ENCODE peak calls at places on chromosomes 2 and 18, in seven cellular contexts. One of them, this sample, is unnamed.

GRCh38 chr2:241011296-241011600 is 12.8 kb downstream of the SNED1 start:
- DNase-seq in IMR-90: no peak
- DNase-seq in ovary: peak; percentile 39
- DNase-seq in uterus: no peak
- DNase-seq in suprapubic skin: no peak
- DNase-seq in lung: peak; percentile 25
- DNase-seq in MM.1S: no peak
- DNase-seq in this sample: no peak

GRCh38 chr18:69936191-69936558 is 11.5 kb downstream of the CD226 start:
- DNase-seq in IMR-90: no peak
- DNase-seq in ovary: no peak
- DNase-seq in uterus: no peak
- DNase-seq in suprapubic skin: no peak
- DNase-seq in lung: no peak
- DNase-seq in MM.1S: no peak
- DNase-seq in this sample: peak; percentile 6

GRCh38 chr18:4444306-4444705 is 10.8 kb downstream of the DLGAP1 start:
- DNase-seq in IMR-90: no peak
- DNase-seq in ovary: no peak
- DNase-seq in uterus: no peak
- DNase-seq in suprapubic skin: no peak
- DNase-seq in lung: no peak
- DNase-seq in MM.1S: no peak
- DNase-seq in this sample: no peak

GRCh38 chr2:134718095-134718955 is 475 bp downstream of the TMEM163 start:
- DNase-seq in IMR-90: no peak
- DNase-seq in ovary: peak; percentile 46
- DNase-seq in uterus: no peak
- DNase-seq in suprapubic skin: no peak
- DNase-seq in lung: no peak
- DNase-seq in MM.1S: no peak
- DNase-seq in this sample: no peak

GRCh38 chr2:85505551-85506238 is 33.3 kb upstream of the MAT2A start:
- DNase-seq in IMR-90: no peak
- DNase-seq in ovary: no peak
- DNase-seq in uterus: no peak
- DNase-seq in suprapubic skin: peak; percentile 61
- DNase-seq in lung: no peak
- DNase-seq in MM.1S: no peak
- DNase-seq in this sample: no peak

GRCh38 chr18:34224423-34225217 is at the start of gene NOL4:
- DNase-seq in IMR-90: no peak
- DNase-seq in ovary: no peak
- DNase-seq in uterus: peak; percentile 14
- DNase-seq in suprapubic skin: no peak
- DNase-seq in lung: peak; percentile 48
- DNase-seq in MM.1S: no peak
- DNase-seq in this sample: no peak

GRCh38 chr2:151367571-151367970 is 10.2 kb downstream of the TNFAIP6 start:
- DNase-seq in IMR-90: peak; percentile 36
- DNase-seq in ovary: no peak
- DNase-seq in uterus: no peak
- DNase-seq in suprapubic skin: no peak
- DNase-seq in lung: no peak
- DNase-seq in MM.1S: no peak
- DNase-seq in this sample: no peak

GRCh38 chr18:21741511-21742322 is 1.1 kb downstream of the MIB1 start:
- DNase-seq in IMR-90: peak; percentile 9
- DNase-seq in ovary: peak; percentile 67
- DNase-seq in uterus: peak; percentile 33
- DNase-seq in suprapubic skin: peak; percentile 69
- DNase-seq in lung: no peak
- DNase-seq in MM.1S: peak; percentile 34
- DNase-seq in this sample: no peak

GRCh38 chr2:128808462-128809255 is 490.0 kb upstream of the HS6ST1 start:
- DNase-seq in IMR-90: peak; percentile 51
- DNase-seq in ovary: no peak
- DNase-seq in uterus: no peak
- DNase-seq in suprapubic skin: no peak
- DNase-seq in lung: no peak
- DNase-seq in MM.1S: no peak
- DNase-seq in this sample: no peak

GRCh38 chr2:229712125-229712524 is 2.2 kb downstream of the DNER start:
- DNase-seq in IMR-90: peak; percentile 23
- DNase-seq in ovary: no peak
- DNase-seq in uterus: no peak
- DNase-seq in suprapubic skin: no peak
- DNase-seq in lung: no peak
- DNase-seq in MM.1S: no peak
- DNase-seq in this sample: no peak
- TF ChIP-seq CTCF in IMR-90: peak; percentile 29
- TF ChIP-seq CTCF in ovary: no peak
- TF ChIP-seq CTCF in uterus: no peak
- TF ChIP-seq CTCF in suprapubic skin: no peak
- TF ChIP-seq CTCF in lung: no peak
- TF ChIP-seq CTCF in MM.1S: peak; percentile 22
- TF ChIP-seq CTCF in this sample: peak; percentile 29

GRCh38 chr18:23156134-23156533 is 20.8 kb downstream of the CABLES1 start:
- DNase-seq in IMR-90: no peak
- DNase-seq in ovary: no peak
- DNase-seq in uterus: no peak
- DNase-seq in suprapubic skin: no peak
- DNase-seq in lung: no peak
- DNase-seq in MM.1S: no peak
- DNase-seq in this sample: no peak

GRCh38 chr18:23154823-23155517 is 19.7 kb downstream of the CABLES1 start:
- DNase-seq in IMR-90: no peak
- DNase-seq in ovary: no peak
- DNase-seq in uterus: no peak
- DNase-seq in suprapubic skin: no peak
- DNase-seq in lung: no peak
- DNase-seq in MM.1S: no peak
- DNase-seq in this sample: no peak

GRCh38 chr18:23154021-23154420 is 18.7 kb downstream of the CABLES1 start:
- DNase-seq in IMR-90: no peak
- DNase-seq in ovary: no peak
- DNase-seq in uterus: no peak
- DNase-seq in suprapubic skin: no peak
- DNase-seq in lung: no peak
- DNase-seq in MM.1S: no peak
- DNase-seq in this sample: no peak

GRCh38 chr18:23158058-23158457 is 22.8 kb downstream of the CABLES1 start:
- DNase-seq in IMR-90: no peak
- DNase-seq in ovary: no peak
- DNase-seq in uterus: no peak
- DNase-seq in suprapubic skin: no peak
- DNase-seq in lung: no peak
- DNase-seq in MM.1S: no peak
- DNase-seq in this sample: no peak

DNA sequence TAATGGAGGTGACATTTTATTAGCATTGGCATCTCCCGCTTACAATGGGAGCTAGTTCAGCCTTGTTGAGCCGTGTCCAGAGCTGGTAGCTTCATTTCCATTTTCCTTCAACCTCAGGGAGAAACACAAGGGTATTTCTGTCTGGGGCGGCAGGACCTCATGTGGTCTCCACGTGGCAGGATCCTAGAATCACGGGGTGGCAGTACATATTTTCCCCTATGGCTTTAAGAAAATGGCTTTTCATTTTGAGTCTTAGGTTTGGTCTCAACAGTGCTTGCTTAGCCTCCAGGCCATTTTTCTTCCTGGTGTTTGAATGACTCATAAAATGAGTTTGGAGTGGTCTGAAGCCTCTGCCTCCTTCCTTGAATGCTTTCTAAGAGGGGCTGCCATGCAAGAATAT is 20.3 kb downstream of the CABLES1 start:
- DNase-seq in IMR-90: no peak
- DNase-seq in ovary: no peak
- DNase-seq in uterus: no peak
- DNase-seq in suprapubic skin: no peak
- DNase-seq in lung: no peak
- DNase-seq in MM.1S: no peak
- DNase-seq in this sample: no peak
- H3K4me3 ChIP-seq in IMR-90: no peak overlapping the region
- H3K4me3 ChIP-seq in ovary: no peak overlapping the region
- H3K4me3 ChIP-seq in uterus: no peak overlapping the region
- H3K4me3 ChIP-seq in suprapubic skin: no peak overlapping the region
- H3K4me3 ChIP-seq in lung: no peak overlapping the region
- H3K4me3 ChIP-seq in MM.1S: no peak overlapping the region
- H3K4me3 ChIP-seq in this sample: no peak overlapping the region

GRCh38 chr18:46712406-46712805 is 44.4 kb downstream of the ST8SIA5 start:
- DNase-seq in IMR-90: peak; percentile 58
- DNase-seq in ovary: peak; percentile 69
- DNase-seq in uterus: no peak
- DNase-seq in suprapubic skin: no peak
- DNase-seq in lung: no peak
- DNase-seq in MM.1S: no peak
- DNase-seq in this sample: no peak

GRCh38 chr18:46716336-46716735 is 40.5 kb downstream of the ST8SIA5 start:
- DNase-seq in IMR-90: no peak
- DNase-seq in ovary: no peak
- DNase-seq in uterus: no peak
- DNase-seq in suprapubic skin: no peak
- DNase-seq in lung: no peak
- DNase-seq in MM.1S: no peak
- DNase-seq in this sample: no peak

GRCh38 chr18:46716827-46717226 is 40.0 kb downstream of the ST8SIA5 start:
- DNase-seq in IMR-90: no peak
- DNase-seq in ovary: no peak
- DNase-seq in uterus: no peak
- DNase-seq in suprapubic skin: no peak
- DNase-seq in lung: no peak
- DNase-seq in MM.1S: no peak
- DNase-seq in this sample: no peak

GRCh38 chr18:46711444-46711863 is 45.4 kb downstream of the ST8SIA5 start:
- DNase-seq in IMR-90: no peak
- DNase-seq in ovary: no peak
- DNase-seq in uterus: no peak
- DNase-seq in suprapubic skin: no peak
- DNase-seq in lung: no peak
- DNase-seq in MM.1S: no peak
- DNase-seq in this sample: no peak

GRCh38 chr18:46715062-46715461 is 41.8 kb downstream of the ST8SIA5 start:
- DNase-seq in IMR-90: no peak
- DNase-seq in ovary: no peak
- DNase-seq in uterus: no peak
- DNase-seq in suprapubic skin: no peak
- DNase-seq in lung: no peak
- DNase-seq in MM.1S: no peak
- DNase-seq in this sample: no peak
- TF ChIP-seq CTCF in IMR-90: no peak
- TF ChIP-seq CTCF in ovary: no peak
- TF ChIP-seq CTCF in uterus: no peak
- TF ChIP-seq CTCF in suprapubic skin: no peak
- TF ChIP-seq CTCF in lung: no peak
- TF ChIP-seq CTCF in MM.1S: no peak
- TF ChIP-seq CTCF in this sample: no peak

DNA sequence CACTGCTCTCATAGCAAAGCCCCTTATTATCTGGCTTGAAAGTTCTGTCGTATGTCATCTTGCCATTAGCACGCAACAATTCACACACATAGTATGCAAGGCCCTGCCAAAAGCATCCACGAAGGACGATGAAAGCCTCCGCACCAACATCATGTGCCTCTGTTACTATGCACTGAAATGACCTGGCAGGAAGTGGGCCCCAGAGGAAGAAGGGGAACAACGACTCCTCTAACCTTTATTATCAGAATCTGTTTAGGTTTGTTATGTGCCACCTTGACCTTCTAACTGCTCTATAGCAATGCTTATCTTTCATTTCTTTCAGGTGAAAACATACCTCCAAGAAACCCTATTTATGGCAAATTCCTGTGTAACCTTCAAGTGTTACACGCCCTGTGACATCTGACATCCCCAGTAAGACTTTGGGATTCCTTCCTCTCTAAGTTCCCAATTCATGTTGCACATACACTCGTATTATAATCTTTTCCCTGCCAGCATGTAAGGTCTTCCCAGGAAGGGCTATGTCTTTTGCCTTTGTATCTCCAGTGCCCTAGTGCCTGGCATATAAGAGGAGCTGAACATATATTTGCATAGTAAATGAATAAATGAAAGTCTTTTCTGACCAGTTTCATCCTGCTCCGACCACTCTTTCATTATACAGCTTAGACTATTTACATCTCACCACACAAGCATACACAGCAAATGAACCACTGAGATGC is 7.0 kb upstream of the NDUFV2 start:
- DNase-seq in IMR-90: peak; percentile 81
- DNase-seq in ovary: no peak
- DNase-seq in uterus: no peak
- DNase-seq in suprapubic skin: no peak
- DNase-seq in lung: no peak
- DNase-seq in MM.1S: peak; percentile 69
- DNase-seq in this sample: no peak
- H3K4me3 ChIP-seq in IMR-90: no peak overlapping the region
- H3K4me3 ChIP-seq in ovary: no peak overlapping the region
- H3K4me3 ChIP-seq in uterus: no peak overlapping the region
- H3K4me3 ChIP-seq in suprapubic skin: no peak overlapping the region
- H3K4me3 ChIP-seq in lung: no peak overlapping the region
- H3K4me3 ChIP-seq in MM.1S: peak overlapping the region; percentile 44
- H3K4me3 ChIP-seq in this sample: no peak overlapping the region

GRCh38 chr2:231545105-231545902 is 15.1 kb upstream of the NMUR1 start:
- DNase-seq in IMR-90: peak; percentile 53
- DNase-seq in ovary: no peak
- DNase-seq in uterus: no peak
- DNase-seq in suprapubic skin: no peak
- DNase-seq in lung: peak; percentile 64
- DNase-seq in MM.1S: peak; percentile 91
- DNase-seq in this sample: no peak
- TF ChIP-seq CTCF in IMR-90: no peak
- TF ChIP-seq CTCF in ovary: no peak
- TF ChIP-seq CTCF in uterus: no peak
- TF ChIP-seq CTCF in suprapubic skin: no peak
- TF ChIP-seq CTCF in lung: no peak
- TF ChIP-seq CTCF in MM.1S: no peak
- TF ChIP-seq CTCF in this sample: no peak